ENCODE peak calls at places on chromosomes 12 and 14, in nine cellular contexts. J is foreskin fibroblast, K is HFF-Myc, O is psoas muscle, T is lower lobe of right lung, R is GM23338, E is epithelial cell of esophagus, F is breast epithelium, C is upper lobe of right lung. B is an unnamed sample.

GRCh38 chr12:89160716-89161123 is 191.6 kb downstream of the DUSP6 start:
- DNase-seq in J (peak), K (no peak), O (peak), T (peak), R (no peak), E (peak), F (no peak), C (peak), B (peak)

GRCh38 chr12:122614839-122615238 is 87.8 kb downstream of the KNTC1 start:
- DNase-seq in J (peak), K (no peak), O (no peak), T (no peak), R (no peak), E (no peak), F (no peak), C (no peak), B (peak)

GRCh38 chr12:93315907-93316622 is 61.7 kb upstream of the NUDT4 start:
- DNase-seq in J (no peak), K (no peak), O (no peak), T (no peak), R (no peak), E (no peak), F (no peak), C (no peak), B (peak)

GRCh38 chr12:69070319-69071090 is 137.5 kb upstream of the CPM start:
- DNase-seq in J (peak), K (peak), O (no peak), T (no peak), R (peak), E (peak), F (peak), C (no peak), B (peak)

GRCh38 chr14:46325157-46325556 is 326.4 kb downstream of the RPL10L start:
- DNase-seq in J (no peak), K (no peak), O (no peak), T (no peak), R (peak), E (no peak), F (no peak), C (no peak), B (no peak)

GRCh38 chr12:98574110-98574509 is 19.4 kb upstream of the SLC25A3 start:
- DNase-seq in J (no peak), K (no peak), O (no peak), T (no peak), R (no peak), E (peak), F (no peak), C (no peak), B (no peak)

GRCh38 chr14:102138535-102138934 is 1.2 kb upstream of the WDR20 start:
- DNase-seq in J (no peak), K (no peak), O (no peak), T (no peak), R (no peak), E (no peak), F (no peak), C (no peak), B (no peak)

GRCh38 chr12:49451468-49452259 is 84.4 kb downstream of the SPATS2 start:
- DNase-seq in J (no peak), K (no peak), O (no peak), T (no peak), R (no peak), E (no peak), F (no peak), C (no peak), B (no peak)

GRCh38 chr12:118611295-118611694 is 234.9 kb downstream of the SUDS3 start:
- DNase-seq in J (no peak), K (no peak), O (no peak), T (no peak), R (peak), E (no peak), F (no peak), C (no peak), B (no peak)

GRCh38 chr14:101110729-101111619 is 207.5 kb upstream of the RTL1 start:
- DNase-seq in J (no peak), K (no peak), O (peak), T (no peak), R (no peak), E (no peak), F (peak), C (peak), B (no peak)

GRCh38 chr12:46292754-46293402 is 24.0 kb upstream of the SLC38A1 start:
- DNase-seq in J (no peak), K (no peak), O (no peak), T (no peak), R (no peak), E (peak), F (no peak), C (no peak), B (peak)

GRCh38 chr12:26987634-26988424 is 26.4 kb downstream of the TM7SF3 start:
- DNase-seq in J (peak), K (peak), O (no peak), T (no peak), R (no peak), E (no peak), F (no peak), C (no peak), B (peak)

GRCh38 chr14:103847954-103848719 is 762 bp upstream of the PPP1R13B start:
- DNase-seq in J (no peak), K (no peak), O (peak), T (peak), R (peak), E (no peak), F (no peak), C (peak), B (no peak)

GRCh38 chr12:107461222-107461980 is 224.2 kb upstream of the PWP1 start:
- DNase-seq in J (peak), K (no peak), O (no peak), T (no peak), R (no peak), E (peak), F (no peak), C (no peak), B (peak)

GRCh38 chr14:101743701-101744100 is 17.8 kb upstream of the PPP2R5C start:
- DNase-seq in J (no peak), K (no peak), O (no peak), T (no peak), R (no peak), E (no peak), F (no peak), C (no peak), B (no peak)

GRCh38 chr12:72272731-72273498 is 745 bp downstream of the TRHDE start:
- DNase-seq in J (no peak), K (no peak), O (no peak), T (peak), R (peak), E (no peak), F (no peak), C (peak), B (no peak)

GRCh38 chr12:64387201-64387816 is 3.2 kb downstream of the C12orf56 start:
- DNase-seq in J (no peak), K (no peak), O (no peak), T (no peak), R (no peak), E (peak), F (no peak), C (no peak), B (no peak)
- H3K4me3 ChIP-seq in J (no peak), K (no peak), O (no peak), T (no peak), R (no peak), E (no peak), F (no peak), C (no peak), B (no peak)

GRCh38 chr12:30965613-30965985 is 39.1 kb downstream of the TSPAN11 start:
- DNase-seq in J (no peak), K (no peak), O (no peak), T (no peak), R (peak), E (no peak), F (no peak), C (no peak), B (no peak)
- TF ChIP-seq CTCF in J (peak), K (peak), O (peak), T (no peak), R (peak), E (peak), F (no peak), C (no peak), B (peak)

GRCh38 chr14:75127903-75128595 is 1.2 kb upstream of the NEK9 start:
- DNase-seq in J (no peak), K (no peak), O (no peak), T (no peak), R (no peak), E (no peak), F (no peak), C (no peak), B (no peak)
- H3K4me3 ChIP-seq in J (peak), K (peak), O (peak), T (peak), R (peak), E (peak), F (peak), C (peak), B (peak)

DNA sequence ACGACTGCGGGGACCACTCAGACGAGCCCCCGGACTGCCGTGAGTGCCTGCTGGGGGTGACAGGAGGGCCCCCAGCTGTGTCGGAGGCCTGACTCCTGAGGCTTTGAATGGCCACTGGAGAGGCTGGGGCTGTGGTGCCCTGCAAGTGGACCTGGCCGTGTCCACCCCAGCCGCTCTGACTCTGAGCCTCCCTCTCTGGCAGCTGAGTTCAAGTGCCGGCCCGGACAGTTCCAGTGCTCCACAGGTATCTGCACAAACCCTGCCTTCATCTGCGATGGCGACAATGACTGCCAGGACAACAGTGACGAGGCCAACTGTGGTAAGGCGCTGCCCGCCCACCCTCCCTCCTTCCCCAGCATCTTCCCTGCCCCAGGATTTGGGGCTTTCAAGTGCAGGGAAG is 16.1 kb upstream of the NXPH4 start:
- DNase-seq in J (no peak), K (no peak), O (no peak), T (no peak), R (no peak), E (no peak), F (no peak), C (no peak), B (no peak)
- TF ChIP-seq CTCF in J (no peak), K (no peak), O (no peak), T (no peak), R (no peak), E (no peak), F (no peak), C (no peak), B (no peak)

GRCh38 chr12:29782821-29783772 is 645 bp downstream of the TMTC1 start:
- DNase-seq in J (peak), K (no peak), O (peak), T (peak), R (peak), E (peak), F (no peak), C (peak), B (peak)
- H3K4me3 ChIP-seq in J (peak), K (peak), O (peak), T (peak), R (peak), E (peak), F (peak), C (peak), B (peak)

GRCh38 chr12:16417058-16417457 is 69.6 kb downstream of the MGST1 start:
- DNase-seq in J (no peak), K (no peak), O (no peak), T (no peak), R (peak), E (no peak), F (no peak), C (no peak), B (no peak)
- TF ChIP-seq CTCF in J (no peak), K (no peak), O (no peak), T (no peak), R (peak), E (peak), F (no peak), C (no peak), B (no peak)

GRCh38 chr12:5514016-5514415 is 82.1 kb downstream of the NTF3 start:
- DNase-seq in J (no peak), K (no peak), O (no peak), T (no peak), R (no peak), E (no peak), F (no peak), C (no peak), B (no peak)

GRCh38 chr12:5513406-5513805 is 81.5 kb downstream of the NTF3 start:
- DNase-seq in J (no peak), K (no peak), O (no peak), T (no peak), R (no peak), E (no peak), F (no peak), C (no peak), B (no peak)

GRCh38 chr12:5511644-5512584 is 80.0 kb downstream of the NTF3 start:
- DNase-seq in J (peak), K (peak), O (peak), T (no peak), R (peak), E (no peak), F (peak), C (no peak), B (no peak)

GRCh38 chr12:5511256-5511643 is 79.3 kb downstream of the NTF3 start:
- DNase-seq in J (no peak), K (no peak), O (no peak), T (no peak), R (no peak), E (no peak), F (no peak), C (no peak), B (no peak)

DNA sequence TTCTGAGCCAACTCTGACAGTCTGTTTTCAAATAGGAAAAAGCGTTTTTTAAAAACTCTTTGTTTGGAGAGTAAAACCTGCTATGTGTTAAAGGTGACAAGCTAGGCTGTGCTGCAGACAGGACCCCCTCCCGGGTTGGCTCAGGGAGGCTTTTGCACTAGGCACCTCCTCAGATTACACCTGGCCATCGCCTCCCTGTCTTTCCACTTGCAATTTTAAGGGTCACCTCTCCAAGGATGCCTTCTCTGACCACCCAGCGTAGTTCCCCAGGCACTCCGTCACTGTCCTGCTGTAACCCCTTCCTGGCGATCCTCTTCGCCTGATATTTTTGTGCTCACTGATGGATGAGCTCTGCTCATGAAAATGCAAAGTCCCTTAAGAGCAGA is 80.7 kb downstream of the NTF3 start:
- DNase-seq in J (no peak), K (no peak), O (no peak), T (no peak), R (no peak), E (no peak), F (peak), C (no peak), B (no peak)
- H3K4me3 ChIP-seq in J (no peak), K (no peak), O (no peak), T (no peak), R (no peak), E (no peak), F (no peak), C (no peak), B (no peak)

GRCh38 chr12:40971911-40972310 is 216.2 kb upstream of the PDZRN4 start:
- DNase-seq in J (no peak), K (no peak), O (no peak), T (no peak), R (no peak), E (no peak), F (no peak), C (no peak), B (peak)

GRCh38 chr12:40969796-40970195 is 218.3 kb upstream of the PDZRN4 start:
- DNase-seq in J (no peak), K (no peak), O (no peak), T (no peak), R (peak), E (no peak), F (no peak), C (no peak), B (no peak)

GRCh38 chr12:40970320-40970907 is 217.7 kb upstream of the PDZRN4 start:
- DNase-seq in J (no peak), K (no peak), O (no peak), T (no peak), R (peak), E (peak), F (no peak), C (no peak), B (no peak)
- TF ChIP-seq CTCF in J (no peak), K (no peak), O (no peak), T (no peak), R (peak), E (no peak), F (no peak), C (no peak), B (no peak)

DNA sequence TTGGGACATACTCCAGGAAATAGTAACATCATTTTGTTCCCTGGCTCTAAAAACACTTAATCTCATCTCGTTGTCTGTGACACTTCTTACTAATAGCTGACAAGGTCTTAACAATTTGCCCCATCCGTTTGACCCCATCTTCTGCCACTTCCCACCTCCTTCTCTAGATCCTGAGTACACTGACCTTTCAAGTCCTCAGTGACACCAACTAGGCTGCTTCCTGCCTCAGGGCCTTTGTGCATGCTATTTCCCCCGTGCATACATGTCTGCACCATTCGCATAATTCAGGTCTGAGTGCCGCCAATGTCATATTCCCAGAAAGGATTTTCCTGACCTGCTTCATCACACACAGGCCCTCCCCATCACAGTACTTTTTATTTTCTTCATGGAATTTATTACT is 70.6 kb upstream of the CCND2 start:
- DNase-seq in J (no peak), K (no peak), O (no peak), T (no peak), R (no peak), E (no peak), F (no peak), C (no peak), B (no peak)
- H3K4me3 ChIP-seq in J (no peak), K (no peak), O (no peak), T (no peak), R (no peak), E (no peak), F (no peak), C (no peak), B (no peak)

DNA sequence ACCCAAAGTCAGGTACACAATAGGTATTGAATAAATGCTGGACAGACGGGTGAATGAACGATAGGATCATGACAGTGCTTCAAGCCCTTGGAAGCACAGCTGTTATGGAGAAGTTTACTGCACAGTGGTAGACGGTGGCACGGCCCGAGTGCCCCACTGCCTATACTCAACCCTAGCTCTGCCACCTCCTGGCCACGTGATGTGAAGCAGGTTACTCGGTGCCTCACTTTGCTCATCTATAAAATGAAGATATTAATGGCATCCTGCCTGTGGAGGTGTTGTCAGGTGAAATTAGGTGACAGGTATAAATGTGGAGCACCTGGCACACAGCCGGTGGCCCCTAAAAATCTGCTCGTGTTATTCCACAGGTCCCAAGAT is 5.8 kb downstream of the ASB2 start:
- DNase-seq in J (no peak), K (no peak), O (no peak), T (no peak), R (peak), E (peak), F (no peak), C (no peak), B (no peak)
- TF ChIP-seq CTCF in J (no peak), K (peak), O (peak), T (peak), R (peak), E (peak), F (no peak), C (peak), B (peak)

B was measured in fibroblast of mammary gland.